ENCODE peak calls at places on chromosomes 13 and 19, in ten cellular contexts. F, R, T, S, G, V, O, W, X and C are unnamed samples.
A peak's percentile ranks its signal among the peaks of the same experiment; 100 is the strongest.

GRCh38 chr13:35891486-35891885 is 239.7 kb downstream of the DCLK1 start:
- DNase-seq in F (no peak), R (no peak), T (no peak), S (no peak), G (no peak), V (peak; percentile 7), O (no peak), W (no peak), X (no peak), C (no peak)

GRCh38 chr13:27126877-27127276 is 44.7 kb downstream of the USP12 start:
- DNase-seq in F (no peak), R (no peak), T (no peak), S (no peak), G (no peak), V (no peak), O (no peak), W (no peak), X (no peak), C (no peak)

GRCh38 chr13:98517576-98518310 is 59.2 kb downstream of the STK24 start:
- DNase-seq in F (no peak), R (no peak), T (no peak), S (no peak), G (no peak), V (no peak), O (no peak), W (no peak), X (no peak), C (peak; percentile 67)

GRCh38 chr13:94198666-94199065 is 280.8 kb downstream of the DCT start:
- DNase-seq in F (no peak), R (no peak), T (no peak), S (peak; percentile 80), G (no peak), V (peak; percentile 64), O (no peak), W (no peak), X (no peak), C (no peak)

GRCh38 chr19:51354103-51354741 is 12.0 kb downstream of the ETFB start:
- DNase-seq in F (no peak), R (no peak), T (no peak), S (no peak), G (no peak), V (no peak), O (no peak), W (no peak), X (no peak), C (no peak)

GRCh38 chr13:62040806-62041205 is 625.2 kb upstream of the PCDH20 start:
- DNase-seq in F (no peak), R (no peak), T (no peak), S (no peak), G (no peak), V (no peak), O (peak; percentile 57), W (no peak), X (no peak), C (no peak)

GRCh38 chr13:38226496-38226895 is 123.2 kb upstream of the UFM1 start:
- DNase-seq in F (no peak), R (no peak), T (no peak), S (no peak), G (no peak), V (no peak), O (no peak), W (no peak), X (no peak), C (no peak)

GRCh38 chr19:3945838-3946237 is 13.0 kb downstream of the NMRK2 start:
- DNase-seq in F (no peak), R (no peak), T (no peak), S (peak; percentile 38), G (no peak), V (no peak), O (no peak), W (no peak), X (no peak), C (no peak)

GRCh38 chr19:49468746-49469447 is 5.1 kb upstream of the FLT3LG start:
- DNase-seq in F (peak; percentile 85), R (no peak), T (no peak), S (peak; percentile 70), G (no peak), V (peak; percentile 94), O (no peak), W (no peak), X (peak; percentile 89), C (peak; percentile 89)

GRCh38 chr19:36032251-36033104 is at the start of gene CLIP3:
- DNase-seq in F (peak; percentile 74), R (no peak), T (peak; percentile 75), S (peak; percentile 84), G (no peak), V (peak; percentile 65), O (peak; percentile 64), W (no peak), X (peak; percentile 93), C (peak; percentile 42)

GRCh38 chr13:27171244-27171829 is at the start of gene USP12:
- DNase-seq in F (peak; percentile 43), R (no peak), T (no peak), S (peak; percentile 39), G (peak; percentile 59), V (no peak), O (peak; percentile 63), W (no peak), X (peak; percentile 84), C (peak; percentile 63)

GRCh38 chr13:66424417-66424816 is 805.7 kb downstream of the PCDH9 start:
- DNase-seq in F (no peak), R (peak; percentile 31), T (no peak), S (peak; percentile 71), G (no peak), V (no peak), O (no peak), W (no peak), X (no peak), C (no peak)

GRCh38 chr19:52453324-52454094 is at the start of gene ZNF578:
- DNase-seq in F (peak; percentile 74), R (peak; percentile 53), T (peak; percentile 5), S (peak; percentile 92), G (peak; percentile 77), V (no peak), O (peak; percentile 65), W (peak; percentile 58), X (peak; percentile 92), C (peak; percentile 89)

GRCh38 chr13:42041017-42041683 is 7.3 kb upstream of the DGKH start:
- DNase-seq in F (peak; percentile 67), R (no peak), T (peak; percentile 45), S (peak; percentile 59), G (peak; percentile 69), V (peak; percentile 21), O (peak; percentile 52), W (peak; percentile 81), X (peak; percentile 84), C (peak; percentile 54)

GRCh38 chr13:79490326-79490725 is 9.4 kb downstream of the NDFIP2 start:
- DNase-seq in F (no peak), R (no peak), T (no peak), S (no peak), G (no peak), V (no peak), O (no peak), W (no peak), X (no peak), C (no peak)

GRCh38 chr19:34317311-34317927 is 47.6 kb upstream of the GPI start:
- DNase-seq in F (no peak), R (no peak), T (no peak), S (no peak), G (no peak), V (peak; percentile 38), O (no peak), W (no peak), X (no peak), C (peak; percentile 30)

GRCh38 chr13:40433577-40433976 is 232.9 kb downstream of the FOXO1 start:
- DNase-seq in F (no peak), R (no peak), T (no peak), S (no peak), G (no peak), V (no peak), O (no peak), W (no peak), X (no peak), C (peak; percentile 67)

GRCh38 chr19:17719730-17720486 is 628 bp downstream of the MAP1S start:
- DNase-seq in F (peak; percentile 55), R (no peak), T (no peak), S (no peak), G (peak; percentile 73), V (no peak), O (no peak), W (peak; percentile 69), X (no peak), C (peak; percentile 64)

GRCh38 chr19:14277608-14278007 is 71.6 kb upstream of the ADGRL1 start:
- DNase-seq in F (no peak), R (no peak), T (no peak), S (no peak), G (no peak), V (no peak), O (no peak), W (no peak), X (no peak), C (no peak)

GRCh38 chr13:113510871-113511270 is 20.4 kb upstream of the DCUN1D2 start:
- DNase-seq in F (no peak), R (no peak), T (no peak), S (no peak), G (no peak), V (no peak), O (no peak), W (no peak), X (no peak), C (no peak)

GRCh38 chr19:45881082-45881908 is 4.6 kb downstream of the IRF2BP1 start:
- DNase-seq in F (no peak), R (no peak), T (no peak), S (no peak), G (no peak), V (no peak), O (no peak), W (no peak), X (no peak), C (no peak)

GRCh38 chr19:4430760-4431159 is 26.8 kb downstream of the UBXN6 start:
- DNase-seq in F (no peak), R (no peak), T (no peak), S (no peak), G (peak; percentile 56), V (no peak), O (no peak), W (no peak), X (no peak), C (no peak)

GRCh38 chr13:72839831-72840426 is 58.0 kb downstream of the PIBF1 start:
- DNase-seq in F (peak; percentile 43), R (no peak), T (peak; percentile 11), S (peak; percentile 59), G (no peak), V (peak; percentile 44), O (peak; percentile 60), W (peak; percentile 74), X (no peak), C (peak; percentile 58)

GRCh38 chr13:34522818-34523217 is 419.3 kb upstream of the NBEA start:
- DNase-seq in F (no peak), R (no peak), T (no peak), S (no peak), G (no peak), V (peak; percentile 45), O (no peak), W (no peak), X (no peak), C (no peak)

GRCh38 chr19:1646931-1647663 is 5.3 kb downstream of the TCF3 start:
- DNase-seq in F (no peak), R (no peak), T (no peak), S (no peak), G (no peak), V (no peak), O (no peak), W (no peak), X (no peak), C (no peak)

GRCh38 chr13:106619688-106620555 is 52.0 kb upstream of the ARGLU1 start:
- DNase-seq in F (peak; percentile 30), R (no peak), T (peak; percentile 30), S (peak; percentile 84), G (no peak), V (peak; percentile 40), O (peak; percentile 49), W (no peak), X (no peak), C (peak; percentile 35)